ENCODE peak calls at places on chromosomes 7 and 10, in six cellular contexts. D, G, E, S, M and F are unnamed samples.

GRCh38 chr10:42940487-42941157 is 136.2 kb upstream of the RET start:
- DNase-seq in D (no peak), G (no peak), E (no peak), S (no peak), M (no peak), F (no peak)

GRCh38 chr7:87047-87446 is 105.3 kb upstream of the FAM20C start:
- DNase-seq in D (no peak), G (no peak), E (no peak), S (no peak), M (no peak), F (no peak)

GRCh38 chr7:2837476-2837875 is 6.6 kb downstream of the GNA12 start:
- DNase-seq in D (no peak), G (no peak), E (no peak), S (no peak), M (no peak), F (peak)

GRCh38 chr10:82288461-82288881 is 413.5 kb downstream of the NRG3 start:
- DNase-seq in D (no peak), G (no peak), E (peak), S (peak), M (no peak), F (no peak)

GRCh38 chr7:945556-946255 is 8.8 kb downstream of the ADAP1 start:
- DNase-seq in D (no peak), G (no peak), E (no peak), S (peak), M (no peak), F (no peak)

GRCh38 chr10:109773288-109773687 is 150.0 kb downstream of the XPNPEP1 start:
- DNase-seq in D (no peak), G (no peak), E (no peak), S (no peak), M (no peak), F (no peak)

GRCh38 chr7:126605056-126605455 is 647.7 kb downstream of the GRM8 start:
- DNase-seq in D (no peak), G (no peak), E (no peak), S (no peak), M (peak), F (no peak)

GRCh38 chr10:49280001-49280408 is 19.0 kb upstream of the C10orf71 start:
- DNase-seq in D (no peak), G (peak), E (peak), S (no peak), M (no peak), F (peak)

GRCh38 chr7:100600222-100601038 is 1.7 kb upstream of the PCOLCE start:
- DNase-seq in D (no peak), G (no peak), E (no peak), S (no peak), M (no peak), F (no peak)

GRCh38 chr7:70042533-70042932 is 444.3 kb downstream of the AUTS2 start:
- DNase-seq in D (no peak), G (peak), E (peak), S (peak), M (no peak), F (peak)

GRCh38 chr10:97715259-97715874 is 1.8 kb downstream of the MARVELD1 start:
- DNase-seq in D (no peak), G (no peak), E (peak), S (no peak), M (no peak), F (no peak)

GRCh38 chr7:134832367-134832766 is 52.9 kb downstream of the CALD1 start:
- DNase-seq in D (no peak), G (no peak), E (no peak), S (no peak), M (no peak), F (no peak)

GRCh38 chr7:12194426-12194825 is 16.7 kb upstream of the TMEM106B start:
- DNase-seq in D (no peak), G (no peak), E (no peak), S (no peak), M (no peak), F (no peak)

GRCh38 chr7:157612664-157613561 is 276.1 kb downstream of the DNAJB6 start:
- DNase-seq in D (peak), G (no peak), E (peak), S (no peak), M (peak), F (no peak)

GRCh38 chr10:1712314-1712713 is 25.0 kb downstream of the ADARB2 start:
- DNase-seq in D (no peak), G (no peak), E (no peak), S (no peak), M (no peak), F (no peak)

GRCh38 chr10:88238515-88238914 is 344.6 kb downstream of the RNLS start:
- DNase-seq in D (no peak), G (no peak), E (no peak), S (no peak), M (no peak), F (no peak)

GRCh38 chr10:124740374-124741280 is 3.6 kb downstream of the FAM53B start:
- DNase-seq in D (peak), G (no peak), E (peak), S (peak), M (no peak), F (peak)

GRCh38 chr10:132264966-132265877 is 42.5 kb downstream of the STK32C start:
- DNase-seq in D (no peak), G (peak), E (no peak), S (no peak), M (peak), F (peak)

GRCh38 chr7:41809487-41810257 is 106.8 kb upstream of the INHBA start:
- DNase-seq in D (no peak), G (peak), E (peak), S (peak), M (no peak), F (peak)

GRCh38 chr7:111510062-111510461 is 52.2 kb downstream of the IMMP2L start:
- DNase-seq in D (no peak), G (no peak), E (no peak), S (no peak), M (no peak), F (no peak)

GRCh38 chr7:138208010-138208634 is 131.9 kb downstream of the AKR1D1 start:
- DNase-seq in D (no peak), G (no peak), E (no peak), S (no peak), M (no peak), F (no peak)

GRCh38 chr7:158318511-158318913 is 269.1 kb downstream of the PTPRN2 start:
- DNase-seq in D (no peak), G (no peak), E (no peak), S (no peak), M (no peak), F (no peak)

GRCh38 chr10:46553238-46554049 is 3.0 kb downstream of the GPRIN2 start:
- DNase-seq in D (peak), G (no peak), E (no peak), S (no peak), M (no peak), F (no peak)

GRCh38 chr10:80429521-80429966 is 21.2 kb downstream of the PRXL2A start:
- DNase-seq in D (no peak), G (no peak), E (peak), S (peak), M (no peak), F (no peak)

GRCh38 chr7:157432541-157432956 is 95.7 kb downstream of the DNAJB6 start:
- DNase-seq in D (no peak), G (no peak), E (peak), S (peak), M (peak), F (peak)

GRCh38 chr10:65325913-65326312 is 1599.9 kb upstream of the LRRTM3 start:
- DNase-seq in D (no peak), G (no peak), E (no peak), S (no peak), M (no peak), F (no peak)

GRCh38 chr10:124534821-124535601 is 73.4 kb downstream of the LHPP start:
- DNase-seq in D (no peak), G (no peak), E (no peak), S (no peak), M (no peak), F (no peak)

GRCh38 chr7:139680676-139681462 is 96.9 kb downstream of the HIPK2 start:
- DNase-seq in D (peak), G (peak), E (peak), S (peak), M (no peak), F (peak)

GRCh38 chr10:1162481-1163203 is 106.5 kb downstream of the WDR37 start:
- DNase-seq in D (no peak), G (no peak), E (no peak), S (no peak), M (no peak), F (no peak)

GRCh38 chr10:44801383-44802327 is 109.5 kb upstream of the TMEM72 start:
- DNase-seq in D (peak), G (peak), E (peak), S (peak), M (peak), F (peak)

GRCh38 chr7:82468435-82468834 is 24.9 kb upstream of the CACNA2D1 start:
- DNase-seq in D (no peak), G (no peak), E (no peak), S (no peak), M (no peak), F (peak)

GRCh38 chr10:116771101-116771705 is 28.8 kb upstream of the HSPA12A start:
- DNase-seq in D (peak), G (peak), E (peak), S (peak), M (no peak), F (peak)

GRCh38 chr10:119006451-119007210 is 22.9 kb upstream of the NANOS1 start:
- DNase-seq in D (no peak), G (peak), E (peak), S (peak), M (no peak), F (peak)

GRCh38 chr10:26478061-26478460 is 39.9 kb downstream of the APBB1IP start:
- DNase-seq in D (no peak), G (no peak), E (no peak), S (no peak), M (no peak), F (no peak)

GRCh38 chr7:1046722-1047679 is 2.7 kb downstream of the GPR146 start:
- DNase-seq in D (no peak), G (no peak), E (no peak), S (no peak), M (no peak), F (no peak)

GRCh38 chr10:26517141-26517890 is 79.2 kb downstream of the APBB1IP start:
- DNase-seq in D (no peak), G (no peak), E (no peak), S (no peak), M (no peak), F (no peak)

GRCh38 chr7:12146813-12147212 is 64.3 kb upstream of the TMEM106B start:
- DNase-seq in D (no peak), G (no peak), E (no peak), S (no peak), M (no peak), F (no peak)

GRCh38 chr7:55024776-55025175 is 6.0 kb downstream of the EGFR start:
- DNase-seq in D (no peak), G (no peak), E (peak), S (no peak), M (no peak), F (peak)

GRCh38 chr7:128117691-128118090 is 86.5 kb upstream of the LRRC4 start:
- DNase-seq in D (no peak), G (no peak), E (no peak), S (no peak), M (no peak), F (no peak)